ENCODE peak calls at places on chromosome 6, in nine cellular contexts. P is esophagus squamous epithelium, Y is EH, W is neuronal stem cell, Q is kidney tubule cell, E is C1 segment of cervical spinal cord, R is pulmonary artery endothelial cell, B is chondrocyte, C is Karpas-422. Z is an unnamed sample.

GRCh38 chr6:125821825-125822281 is 31.1 kb downstream of the NCOA7 start:
- DNase-seq in P (no peak), Y (peak), W (no peak), Q (no peak), E (no peak), R (peak), B (no peak), C (no peak), Z (no peak)

GRCh38 chr6:92723390-92723931 is 695.9 kb downstream of the EPHA7 start:
- DNase-seq in P (no peak), Y (no peak), W (no peak), Q (no peak), E (no peak), R (no peak), B (peak), C (no peak), Z (no peak)

GRCh38 chr6:170345662-170346061 is 39.1 kb downstream of the FAM120B start:
- DNase-seq in P (no peak), Y (no peak), W (no peak), Q (peak), E (no peak), R (no peak), B (no peak), C (no peak), Z (no peak)

GRCh38 chr6:25485820-25486559 is 166.0 kb upstream of the SCGN start:
- DNase-seq in P (no peak), Y (peak), W (no peak), Q (no peak), E (no peak), R (no peak), B (no peak), C (no peak), Z (no peak)

GRCh38 chr6:158468666-158469065 is 91.2 kb upstream of the TMEM181 start:
- DNase-seq in P (no peak), Y (peak), W (no peak), Q (no peak), E (no peak), R (no peak), B (no peak), C (no peak), Z (no peak)

GRCh38 chr6:158789115-158789917 is 29.9 kb downstream of the EZR start:
- DNase-seq in P (no peak), Y (no peak), W (no peak), Q (no peak), E (no peak), R (no peak), B (no peak), C (no peak), Z (no peak)

GRCh38 chr6:53926505-53926904 is 131.7 kb downstream of the LRRC1 start:
- DNase-seq in P (no peak), Y (peak), W (no peak), Q (peak), E (no peak), R (no peak), B (no peak), C (no peak), Z (no peak)

GRCh38 chr6:126033696-126034095 is 47.4 kb downstream of the TRMT11 start:
- DNase-seq in P (no peak), Y (peak), W (peak), Q (peak), E (no peak), R (peak), B (no peak), C (peak), Z (peak)